ENCODE peak calls at places on chromosome 3, in ten cellular contexts. S, J, M, D, T, Q, Y, A, L and H are unnamed samples.

GRCh38 chr3:194162070-194162678 is 26.2 kb downstream of the HES1 start:
- DNase-seq in Y (no peak), T (no peak), Q (no peak), S (no peak), L (no peak), M (no peak), J (no peak), D (no peak), A (no peak), H (no peak)

GRCh38 chr3:157618075-157618760 is 115.0 kb upstream of the VEPH1 start:
- DNase-seq in A (no peak), J (peak; percentile 46), S (no peak), M (peak; percentile 41), Y (no peak), D (no peak), L (peak; percentile 80), T (peak; percentile 79), Q (peak; percentile 56), H (no peak)

GRCh38 chr3:174937488-174937887 is 78.4 kb downstream of the NAALADL2 start:
- DNase-seq in L (peak; percentile 70), Y (no peak), T (no peak), M (no peak), S (no peak), D (no peak), J (no peak), Q (no peak), A (no peak), H (no peak)

GRCh38 chr3:185342458-185343169 is 20.3 kb upstream of the MAP3K13 start:
- DNase-seq in L (no peak), T (no peak), J (no peak), Q (no peak), S (no peak), A (no peak), Y (no peak), M (no peak), D (no peak), H (no peak)

GRCh38 chr3:50390523-50391177 is 31.3 kb upstream of the TMEM115 start:
- DNase-seq in A (no peak), S (peak; percentile 68), M (no peak), L (no peak), J (no peak), Y (peak; percentile 76), Q (peak; percentile 25), T (peak; percentile 63), D (no peak), H (no peak)

GRCh38 chr3:186839874-186840641 is 2.5 kb upstream of the ADIPOQ start:
- DNase-seq in L (peak; percentile 50), S (peak; percentile 1), T (no peak), D (peak; percentile 28), J (no peak), A (peak; percentile 13), Y (no peak), Q (no peak), M (no peak), H (no peak)

GRCh38 chr3:48399387-48400172 is 27.6 kb downstream of the FBXW12 start:
- DNase-seq in L (no peak), S (no peak), A (peak; percentile 57), T (no peak), Q (no peak), M (no peak), Y (no peak), D (no peak), J (no peak), H (no peak)

GRCh38 chr3:169660709-169661566 is 2.6 kb downstream of the MECOM start:
- DNase-seq in M (no peak), Q (no peak), L (peak; percentile 56), D (no peak), A (peak; percentile 62), S (peak; percentile 36), Y (no peak), J (no peak), T (no peak), H (no peak)

GRCh38 chr3:74351213-74351612 is 263.2 kb downstream of the CNTN3 start:
- DNase-seq in L (peak; percentile 4), T (no peak), Y (no peak), Q (no peak), D (no peak), S (no peak), J (no peak), M (no peak), A (no peak), H (no peak)

GRCh38 chr3:111845996-111846395 is 13.1 kb upstream of the PHLDB2 start:
- DNase-seq in Q (no peak), Y (no peak), T (no peak), S (no peak), J (no peak), D (no peak), A (no peak), L (peak; percentile 74), M (no peak), H (no peak)

GRCh38 chr3:73623316-73623715 is 1.4 kb downstream of the PDZRN3 start:
- DNase-seq in M (no peak), S (no peak), Q (no peak), Y (peak; percentile 42), L (peak; percentile 52), T (no peak), A (no peak), D (no peak), J (no peak), H (no peak)

GRCh38 chr3:20811631-20812030 is 625.6 kb upstream of the SGO1 start:
- DNase-seq in L (no peak), M (no peak), J (no peak), Y (no peak), S (no peak), D (no peak), T (no peak), Q (no peak), A (no peak), H (no peak)

GRCh38 chr3:22474706-22475470 is 723.9 kb upstream of the ZNF385D start:
- DNase-seq in D (no peak), J (no peak), Y (no peak), L (peak; percentile 80), S (no peak), A (no peak), T (peak; percentile 5), M (no peak), Q (no peak), H (no peak)

GRCh38 chr3:13547591-13548371 is 1.1 kb upstream of the FBLN2 start:
- DNase-seq in S (no peak), T (peak; percentile 68), J (no peak), D (no peak), Q (peak; percentile 73), L (no peak), A (peak; percentile 87), M (no peak), Y (no peak), H (no peak)
- TF ChIP-seq CTCF in S (no peak), T (no peak), J (no peak), D (no peak), Q (no peak), L (no peak), A (no peak), M (no peak), Y (no peak), H (no peak)

DNA sequence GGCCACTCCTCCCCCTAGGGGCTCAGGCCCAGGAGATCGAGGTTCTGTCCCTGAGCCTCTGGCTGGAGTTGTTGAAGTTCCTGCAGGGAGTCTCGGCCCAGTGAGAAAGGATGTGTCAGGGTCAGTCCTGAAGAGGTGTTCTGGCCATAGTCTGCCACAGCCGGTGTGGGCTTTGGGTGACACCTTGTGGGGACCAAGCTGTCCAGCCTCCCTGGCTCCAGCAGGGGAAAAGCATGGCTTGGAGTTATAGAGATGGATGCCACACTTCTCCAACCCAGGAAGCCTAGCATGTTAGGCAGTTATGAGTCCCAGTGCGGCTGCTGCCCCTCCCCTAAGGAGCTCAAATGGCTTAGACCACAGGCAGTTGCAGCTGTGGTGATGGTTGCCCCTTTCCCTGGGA is 945.6 kb upstream of the GBE1 start:
- DNase-seq in Q (no peak), M (no peak), T (peak; percentile 5), Y (no peak), A (peak; percentile 73), L (peak; percentile 19), S (no peak), D (no peak), J (no peak), H (no peak)
- TF ChIP-seq CTCF in Q (no peak), M (no peak), T (no peak), Y (no peak), A (peak; percentile 66), L (no peak), S (no peak), D (no peak), J (no peak), H (no peak)

DNA sequence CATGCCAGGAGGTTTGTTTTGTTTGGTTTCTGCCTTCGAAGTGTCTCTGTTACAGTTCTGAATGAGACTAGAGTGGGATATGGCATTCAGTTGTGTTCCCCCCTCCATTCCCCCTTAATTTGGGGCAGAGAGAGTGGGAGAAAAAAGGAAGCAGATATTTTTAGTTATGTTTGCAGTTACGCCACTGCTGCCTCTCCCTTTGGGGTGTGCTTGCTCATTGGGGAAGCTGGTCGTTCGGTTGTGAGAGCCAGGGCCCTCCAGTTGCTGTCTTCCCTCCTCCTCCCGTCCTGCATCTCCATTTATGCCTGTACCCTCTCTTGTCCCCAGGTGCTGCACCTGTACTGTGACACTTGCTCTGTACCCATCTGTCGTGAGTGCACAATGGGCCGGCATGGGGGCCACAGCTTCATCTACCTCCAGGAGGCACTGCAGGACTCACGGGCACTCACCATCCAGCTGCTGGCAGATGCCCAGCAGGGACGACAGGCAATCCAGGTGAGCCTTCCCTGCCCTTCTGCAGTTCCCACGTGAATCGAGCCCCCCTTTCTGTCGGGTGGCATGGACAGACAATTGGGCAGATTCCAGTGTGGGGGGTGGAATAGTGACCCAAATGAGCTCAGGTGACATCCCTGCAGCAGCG is 55.8 kb downstream of the TRIM71 start:
- DNase-seq in S (no peak), Y (no peak), L (no peak), D (no peak), M (no peak), J (no peak), Q (no peak), A (no peak), T (no peak), H (no peak)
- TF ChIP-seq CTCF in S (no peak), Y (no peak), L (no peak), D (no peak), M (no peak), J (no peak), Q (no peak), A (peak; percentile 47), T (peak; percentile 10), H (no peak)

GRCh38 chr3:100004931-100005330 is 109.4 kb downstream of the FILIP1L start:
- DNase-seq in S (peak; percentile 17), Q (no peak), D (no peak), M (no peak), Y (no peak), A (no peak), J (no peak), T (no peak), L (no peak), H (no peak)

GRCh38 chr3:100008081-100008698 is 106.1 kb downstream of the FILIP1L start:
- DNase-seq in S (no peak), L (no peak), M (no peak), Y (no peak), D (no peak), A (no peak), T (no peak), J (no peak), Q (no peak), H (no peak)

GRCh38 chr3:100005670-100006393 is 108.5 kb downstream of the FILIP1L start:
- DNase-seq in J (no peak), S (no peak), M (no peak), T (peak; percentile 48), D (no peak), Q (no peak), Y (no peak), L (no peak), A (no peak), H (no peak)

GRCh38 chr3:100007313-100007712 is 107.0 kb downstream of the FILIP1L start:
- DNase-seq in Y (no peak), S (no peak), M (no peak), D (no peak), A (no peak), J (no peak), Q (no peak), L (no peak), T (no peak), H (no peak)

GRCh38 chr3:100006570-100007271 is 107.6 kb downstream of the FILIP1L start:
- DNase-seq in Q (no peak), M (no peak), T (peak; percentile 45), Y (no peak), L (peak; percentile 43), J (peak; percentile 10), D (no peak), S (no peak), A (no peak), H (no peak)
- TF ChIP-seq CTCF in Q (no peak), M (peak; percentile 12), T (no peak), Y (no peak), L (peak; percentile 22), J (peak; percentile 10), D (no peak), S (peak; percentile 11), A (peak; percentile 37), H (no peak)